ENCODE peak calls at places on chromosome 22, in ten cellular contexts. One of them, this sample, is unnamed.
A peak's percentile ranks its signal among the peaks of the same experiment; 100 is the strongest.

GRCh38 chr22:39013923-39014722 is at the start of gene APOBEC3C:
- DNase-seq in HEK293T: peak; percentile 58
- DNase-seq in activated effector memory CD4-positive, alpha-beta T cell treated with anti-CD3 and anti-CD28 coated beads, Interleukin-2, amount 50 U/mL, for 16 hours: peak; percentile 91
- DNase-seq in NCI-H510A treated with DMSO at 0.1 percent for 48 hours: peak; percentile 54
- DNase-seq in psoas muscle: peak; percentile 77
- DNase-seq in T-helper 1 cell: peak; percentile 63
- DNase-seq in NCI-H1105 treated with DMSO at 0.1 percent for 48 hours: no peak
- DNase-seq in activated CD4-positive, alpha-beta T cell treated with anti-CD3 and anti-CD28 coated beads for 36 hours: peak; percentile 89
- DNase-seq in stimulated activated naive B cell treated with anti-CD40 and anti-IgM and Interleukin-4, amounts not matched to agents 10 μg/mL and 1 μg/mL and 100 μg/mL, for 72 hours: peak; percentile 79
- DNase-seq in NCI-H1092 treated with DMSO at 0.1 percent for 48 hours: no peak
- DNase-seq in this sample: peak; percentile 91

GRCh38 chr22:35971418-35972119 is 57.1 kb downstream of the RBFOX2 start:
- DNase-seq in stimulated activated naive B cell treated with anti-CD40 and anti-IgM and Interleukin-4, amounts not matched to agents 10 μg/mL and 1 μg/mL and 100 μg/mL, for 72 hours: no peak
- DNase-seq in NCI-H510A treated with DMSO at 0.1 percent for 48 hours: peak; percentile 39
- DNase-seq in T-helper 1 cell: no peak
- DNase-seq in NCI-H1092 treated with DMSO at 0.1 percent for 48 hours: peak; percentile 55
- DNase-seq in NCI-H1105 treated with DMSO at 0.1 percent for 48 hours: no peak
- DNase-seq in psoas muscle: no peak
- DNase-seq in activated effector memory CD4-positive, alpha-beta T cell treated with anti-CD3 and anti-CD28 coated beads, Interleukin-2, amount 50 U/mL, for 16 hours: no peak
- DNase-seq in activated CD4-positive, alpha-beta T cell treated with anti-CD3 and anti-CD28 coated beads for 36 hours: no peak
- DNase-seq in HEK293T: peak; percentile 21
- DNase-seq in this sample: no peak

GRCh38 chr22:30574095-30574981 is at the start of gene GAL3ST1:
- DNase-seq in NCI-H510A treated with DMSO at 0.1 percent for 48 hours: no peak
- DNase-seq in psoas muscle: no peak
- DNase-seq in NCI-H1092 treated with DMSO at 0.1 percent for 48 hours: no peak
- DNase-seq in activated CD4-positive, alpha-beta T cell treated with anti-CD3 and anti-CD28 coated beads for 36 hours: no peak
- DNase-seq in activated effector memory CD4-positive, alpha-beta T cell treated with anti-CD3 and anti-CD28 coated beads, Interleukin-2, amount 50 U/mL, for 16 hours: no peak
- DNase-seq in HEK293T: no peak
- DNase-seq in stimulated activated naive B cell treated with anti-CD40 and anti-IgM and Interleukin-4, amounts not matched to agents 10 μg/mL and 1 μg/mL and 100 μg/mL, for 72 hours: no peak
- DNase-seq in NCI-H1105 treated with DMSO at 0.1 percent for 48 hours: peak; percentile 18
- DNase-seq in T-helper 1 cell: no peak
- DNase-seq in this sample: no peak

GRCh38 chr22:44088976-44089570 is 65.0 kb downstream of the PARVB start:
- DNase-seq in stimulated activated naive B cell treated with anti-CD40 and anti-IgM and Interleukin-4, amounts not matched to agents 10 μg/mL and 1 μg/mL and 100 μg/mL, for 72 hours: no peak
- DNase-seq in NCI-H510A treated with DMSO at 0.1 percent for 48 hours: no peak
- DNase-seq in NCI-H1092 treated with DMSO at 0.1 percent for 48 hours: no peak
- DNase-seq in activated effector memory CD4-positive, alpha-beta T cell treated with anti-CD3 and anti-CD28 coated beads, Interleukin-2, amount 50 U/mL, for 16 hours: no peak
- DNase-seq in activated CD4-positive, alpha-beta T cell treated with anti-CD3 and anti-CD28 coated beads for 36 hours: no peak
- DNase-seq in HEK293T: no peak
- DNase-seq in psoas muscle: peak; percentile 57
- DNase-seq in NCI-H1105 treated with DMSO at 0.1 percent for 48 hours: no peak
- DNase-seq in T-helper 1 cell: no peak
- DNase-seq in this sample: no peak

GRCh38 chr22:26556904-26557303 is 33.0 kb downstream of the TPST2 start:
- DNase-seq in stimulated activated naive B cell treated with anti-CD40 and anti-IgM and Interleukin-4, amounts not matched to agents 10 μg/mL and 1 μg/mL and 100 μg/mL, for 72 hours: no peak
- DNase-seq in psoas muscle: no peak
- DNase-seq in NCI-H510A treated with DMSO at 0.1 percent for 48 hours: no peak
- DNase-seq in HEK293T: no peak
- DNase-seq in NCI-H1092 treated with DMSO at 0.1 percent for 48 hours: no peak
- DNase-seq in NCI-H1105 treated with DMSO at 0.1 percent for 48 hours: no peak
- DNase-seq in activated effector memory CD4-positive, alpha-beta T cell treated with anti-CD3 and anti-CD28 coated beads, Interleukin-2, amount 50 U/mL, for 16 hours: no peak
- DNase-seq in T-helper 1 cell: no peak
- DNase-seq in activated CD4-positive, alpha-beta T cell treated with anti-CD3 and anti-CD28 coated beads for 36 hours: no peak
- DNase-seq in this sample: no peak

GRCh38 chr22:20656902-20657836 is 116.7 kb upstream of the SERPIND1 start:
- DNase-seq in HEK293T: no peak
- DNase-seq in activated CD4-positive, alpha-beta T cell treated with anti-CD3 and anti-CD28 coated beads for 36 hours: no peak
- DNase-seq in NCI-H510A treated with DMSO at 0.1 percent for 48 hours: no peak
- DNase-seq in NCI-H1092 treated with DMSO at 0.1 percent for 48 hours: no peak
- DNase-seq in activated effector memory CD4-positive, alpha-beta T cell treated with anti-CD3 and anti-CD28 coated beads, Interleukin-2, amount 50 U/mL, for 16 hours: no peak
- DNase-seq in psoas muscle: no peak
- DNase-seq in NCI-H1105 treated with DMSO at 0.1 percent for 48 hours: no peak
- DNase-seq in stimulated activated naive B cell treated with anti-CD40 and anti-IgM and Interleukin-4, amounts not matched to agents 10 μg/mL and 1 μg/mL and 100 μg/mL, for 72 hours: no peak
- DNase-seq in T-helper 1 cell: no peak
- DNase-seq in this sample: peak; percentile 10

GRCh38 chr22:42884616-42885375 is 27.7 kb upstream of the ARFGAP3 start:
- DNase-seq in activated CD4-positive, alpha-beta T cell treated with anti-CD3 and anti-CD28 coated beads for 36 hours: no peak
- DNase-seq in T-helper 1 cell: no peak
- DNase-seq in NCI-H1105 treated with DMSO at 0.1 percent for 48 hours: no peak
- DNase-seq in HEK293T: no peak
- DNase-seq in stimulated activated naive B cell treated with anti-CD40 and anti-IgM and Interleukin-4, amounts not matched to agents 10 μg/mL and 1 μg/mL and 100 μg/mL, for 72 hours: no peak
- DNase-seq in NCI-H510A treated with DMSO at 0.1 percent for 48 hours: no peak
- DNase-seq in NCI-H1092 treated with DMSO at 0.1 percent for 48 hours: no peak
- DNase-seq in activated effector memory CD4-positive, alpha-beta T cell treated with anti-CD3 and anti-CD28 coated beads, Interleukin-2, amount 50 U/mL, for 16 hours: no peak
- DNase-seq in psoas muscle: no peak
- DNase-seq in this sample: no peak

GRCh38 chr22:45830531-45831245 is 146.3 kb downstream of the WNT7B start:
- DNase-seq in T-helper 1 cell: no peak
- DNase-seq in NCI-H1092 treated with DMSO at 0.1 percent for 48 hours: no peak
- DNase-seq in activated effector memory CD4-positive, alpha-beta T cell treated with anti-CD3 and anti-CD28 coated beads, Interleukin-2, amount 50 U/mL, for 16 hours: no peak
- DNase-seq in psoas muscle: no peak
- DNase-seq in stimulated activated naive B cell treated with anti-CD40 and anti-IgM and Interleukin-4, amounts not matched to agents 10 μg/mL and 1 μg/mL and 100 μg/mL, for 72 hours: no peak
- DNase-seq in NCI-H510A treated with DMSO at 0.1 percent for 48 hours: peak; percentile 76
- DNase-seq in HEK293T: no peak
- DNase-seq in activated CD4-positive, alpha-beta T cell treated with anti-CD3 and anti-CD28 coated beads for 36 hours: no peak
- DNase-seq in NCI-H1105 treated with DMSO at 0.1 percent for 48 hours: no peak
- DNase-seq in this sample: no peak

GRCh38 chr22:48842583-48842945 is 985.1 kb downstream of the BRD1 start:
- DNase-seq in psoas muscle: no peak
- DNase-seq in NCI-H1105 treated with DMSO at 0.1 percent for 48 hours: no peak
- DNase-seq in HEK293T: no peak
- DNase-seq in activated CD4-positive, alpha-beta T cell treated with anti-CD3 and anti-CD28 coated beads for 36 hours: no peak
- DNase-seq in NCI-H510A treated with DMSO at 0.1 percent for 48 hours: no peak
- DNase-seq in NCI-H1092 treated with DMSO at 0.1 percent for 48 hours: no peak
- DNase-seq in T-helper 1 cell: no peak
- DNase-seq in stimulated activated naive B cell treated with anti-CD40 and anti-IgM and Interleukin-4, amounts not matched to agents 10 μg/mL and 1 μg/mL and 100 μg/mL, for 72 hours: no peak
- DNase-seq in activated effector memory CD4-positive, alpha-beta T cell treated with anti-CD3 and anti-CD28 coated beads, Interleukin-2, amount 50 U/mL, for 16 hours: no peak
- DNase-seq in this sample: peak; percentile 77

GRCh38 chr22:26169312-26170111 is at the start of gene SEZ6L:
- DNase-seq in psoas muscle: peak; percentile 18
- DNase-seq in NCI-H1092 treated with DMSO at 0.1 percent for 48 hours: peak; percentile 81
- DNase-seq in NCI-H1105 treated with DMSO at 0.1 percent for 48 hours: peak; percentile 58
- DNase-seq in NCI-H510A treated with DMSO at 0.1 percent for 48 hours: peak; percentile 39
- DNase-seq in HEK293T: peak; percentile 51
- DNase-seq in activated effector memory CD4-positive, alpha-beta T cell treated with anti-CD3 and anti-CD28 coated beads, Interleukin-2, amount 50 U/mL, for 16 hours: no peak
- DNase-seq in activated CD4-positive, alpha-beta T cell treated with anti-CD3 and anti-CD28 coated beads for 36 hours: no peak
- DNase-seq in stimulated activated naive B cell treated with anti-CD40 and anti-IgM and Interleukin-4, amounts not matched to agents 10 μg/mL and 1 μg/mL and 100 μg/mL, for 72 hours: peak; percentile 14
- DNase-seq in T-helper 1 cell: no peak
- DNase-seq in this sample: no peak

GRCh38 chr22:40021401-40022000 is 26.7 kb downstream of the FAM83F start:
- DNase-seq in psoas muscle: no peak
- DNase-seq in activated CD4-positive, alpha-beta T cell treated with anti-CD3 and anti-CD28 coated beads for 36 hours: no peak
- DNase-seq in NCI-H1105 treated with DMSO at 0.1 percent for 48 hours: no peak
- DNase-seq in activated effector memory CD4-positive, alpha-beta T cell treated with anti-CD3 and anti-CD28 coated beads, Interleukin-2, amount 50 U/mL, for 16 hours: no peak
- DNase-seq in T-helper 1 cell: no peak
- DNase-seq in stimulated activated naive B cell treated with anti-CD40 and anti-IgM and Interleukin-4, amounts not matched to agents 10 μg/mL and 1 μg/mL and 100 μg/mL, for 72 hours: no peak
- DNase-seq in NCI-H1092 treated with DMSO at 0.1 percent for 48 hours: peak; percentile 93
- DNase-seq in HEK293T: no peak
- DNase-seq in NCI-H510A treated with DMSO at 0.1 percent for 48 hours: peak; percentile 81
- DNase-seq in this sample: no peak

GRCh38 chr22:19394274-19395050 is 37.1 kb downstream of the HIRA start:
- DNase-seq in activated effector memory CD4-positive, alpha-beta T cell treated with anti-CD3 and anti-CD28 coated beads, Interleukin-2, amount 50 U/mL, for 16 hours: no peak
- DNase-seq in T-helper 1 cell: no peak
- DNase-seq in psoas muscle: no peak
- DNase-seq in stimulated activated naive B cell treated with anti-CD40 and anti-IgM and Interleukin-4, amounts not matched to agents 10 μg/mL and 1 μg/mL and 100 μg/mL, for 72 hours: no peak
- DNase-seq in activated CD4-positive, alpha-beta T cell treated with anti-CD3 and anti-CD28 coated beads for 36 hours: no peak
- DNase-seq in NCI-H1092 treated with DMSO at 0.1 percent for 48 hours: no peak
- DNase-seq in HEK293T: no peak
- DNase-seq in NCI-H1105 treated with DMSO at 0.1 percent for 48 hours: no peak
- DNase-seq in NCI-H510A treated with DMSO at 0.1 percent for 48 hours: no peak
- DNase-seq in this sample: no peak

GRCh38 chr22:32490279-32490678 is 15.7 kb downstream of the FBXO7 start:
- DNase-seq in T-helper 1 cell: no peak
- DNase-seq in activated CD4-positive, alpha-beta T cell treated with anti-CD3 and anti-CD28 coated beads for 36 hours: no peak
- DNase-seq in NCI-H510A treated with DMSO at 0.1 percent for 48 hours: no peak
- DNase-seq in activated effector memory CD4-positive, alpha-beta T cell treated with anti-CD3 and anti-CD28 coated beads, Interleukin-2, amount 50 U/mL, for 16 hours: no peak
- DNase-seq in stimulated activated naive B cell treated with anti-CD40 and anti-IgM and Interleukin-4, amounts not matched to agents 10 μg/mL and 1 μg/mL and 100 μg/mL, for 72 hours: no peak
- DNase-seq in psoas muscle: no peak
- DNase-seq in NCI-H1105 treated with DMSO at 0.1 percent for 48 hours: no peak
- DNase-seq in NCI-H1092 treated with DMSO at 0.1 percent for 48 hours: no peak
- DNase-seq in HEK293T: no peak
- DNase-seq in this sample: no peak

GRCh38 chr22:43217285-43218030 is 30.5 kb upstream of the TTLL12 start:
- DNase-seq in stimulated activated naive B cell treated with anti-CD40 and anti-IgM and Interleukin-4, amounts not matched to agents 10 μg/mL and 1 μg/mL and 100 μg/mL, for 72 hours: no peak
- DNase-seq in NCI-H1105 treated with DMSO at 0.1 percent for 48 hours: no peak
- DNase-seq in NCI-H510A treated with DMSO at 0.1 percent for 48 hours: no peak
- DNase-seq in NCI-H1092 treated with DMSO at 0.1 percent for 48 hours: no peak
- DNase-seq in psoas muscle: no peak
- DNase-seq in T-helper 1 cell: no peak
- DNase-seq in HEK293T: no peak
- DNase-seq in activated effector memory CD4-positive, alpha-beta T cell treated with anti-CD3 and anti-CD28 coated beads, Interleukin-2, amount 50 U/mL, for 16 hours: no peak
- DNase-seq in activated CD4-positive, alpha-beta T cell treated with anti-CD3 and anti-CD28 coated beads for 36 hours: no peak
- DNase-seq in this sample: no peak

GRCh38 chr22:17890892-17891291 is 116.6 kb upstream of the BID start:
- DNase-seq in activated effector memory CD4-positive, alpha-beta T cell treated with anti-CD3 and anti-CD28 coated beads, Interleukin-2, amount 50 U/mL, for 16 hours: no peak
- DNase-seq in T-helper 1 cell: no peak
- DNase-seq in NCI-H510A treated with DMSO at 0.1 percent for 48 hours: no peak
- DNase-seq in NCI-H1105 treated with DMSO at 0.1 percent for 48 hours: no peak
- DNase-seq in activated CD4-positive, alpha-beta T cell treated with anti-CD3 and anti-CD28 coated beads for 36 hours: no peak
- DNase-seq in NCI-H1092 treated with DMSO at 0.1 percent for 48 hours: no peak
- DNase-seq in psoas muscle: no peak
- DNase-seq in HEK293T: no peak
- DNase-seq in stimulated activated naive B cell treated with anti-CD40 and anti-IgM and Interleukin-4, amounts not matched to agents 10 μg/mL and 1 μg/mL and 100 μg/mL, for 72 hours: no peak
- DNase-seq in this sample: no peak

GRCh38 chr22:19892249-19892879 is 37.7 kb upstream of the GNB1L start:
- DNase-seq in activated effector memory CD4-positive, alpha-beta T cell treated with anti-CD3 and anti-CD28 coated beads, Interleukin-2, amount 50 U/mL, for 16 hours: peak; percentile 86
- DNase-seq in activated CD4-positive, alpha-beta T cell treated with anti-CD3 and anti-CD28 coated beads for 36 hours: peak; percentile 84
- DNase-seq in psoas muscle: no peak
- DNase-seq in T-helper 1 cell: peak; percentile 37
- DNase-seq in HEK293T: no peak
- DNase-seq in stimulated activated naive B cell treated with anti-CD40 and anti-IgM and Interleukin-4, amounts not matched to agents 10 μg/mL and 1 μg/mL and 100 μg/mL, for 72 hours: peak; percentile 17
- DNase-seq in NCI-H1105 treated with DMSO at 0.1 percent for 48 hours: peak; percentile 61
- DNase-seq in NCI-H510A treated with DMSO at 0.1 percent for 48 hours: peak; percentile 66
- DNase-seq in NCI-H1092 treated with DMSO at 0.1 percent for 48 hours: no peak
- DNase-seq in this sample: no peak

GRCh38 chr22:33823552-33823951 is 96.7 kb downstream of the LARGE1 start:
- DNase-seq in activated effector memory CD4-positive, alpha-beta T cell treated with anti-CD3 and anti-CD28 coated beads, Interleukin-2, amount 50 U/mL, for 16 hours: no peak
- DNase-seq in activated CD4-positive, alpha-beta T cell treated with anti-CD3 and anti-CD28 coated beads for 36 hours: no peak
- DNase-seq in stimulated activated naive B cell treated with anti-CD40 and anti-IgM and Interleukin-4, amounts not matched to agents 10 μg/mL and 1 μg/mL and 100 μg/mL, for 72 hours: no peak
- DNase-seq in NCI-H1092 treated with DMSO at 0.1 percent for 48 hours: no peak
- DNase-seq in HEK293T: no peak
- DNase-seq in NCI-H510A treated with DMSO at 0.1 percent for 48 hours: no peak
- DNase-seq in NCI-H1105 treated with DMSO at 0.1 percent for 48 hours: no peak
- DNase-seq in psoas muscle: peak; percentile 23
- DNase-seq in T-helper 1 cell: no peak
- DNase-seq in this sample: no peak

GRCh38 chr22:43535741-43536140 is 123.9 kb downstream of the MPPED1 start:
- DNase-seq in stimulated activated naive B cell treated with anti-CD40 and anti-IgM and Interleukin-4, amounts not matched to agents 10 μg/mL and 1 μg/mL and 100 μg/mL, for 72 hours: no peak
- DNase-seq in NCI-H510A treated with DMSO at 0.1 percent for 48 hours: no peak
- DNase-seq in NCI-H1105 treated with DMSO at 0.1 percent for 48 hours: no peak
- DNase-seq in NCI-H1092 treated with DMSO at 0.1 percent for 48 hours: no peak
- DNase-seq in HEK293T: no peak
- DNase-seq in activated CD4-positive, alpha-beta T cell treated with anti-CD3 and anti-CD28 coated beads for 36 hours: no peak
- DNase-seq in activated effector memory CD4-positive, alpha-beta T cell treated with anti-CD3 and anti-CD28 coated beads, Interleukin-2, amount 50 U/mL, for 16 hours: no peak
- DNase-seq in psoas muscle: no peak
- DNase-seq in T-helper 1 cell: no peak
- DNase-seq in this sample: no peak

This sample was measured in MM.1S.